ENCODE peak calls at places on chromosomes 7 and 10, in seven cellular contexts. N is WERI-Rb-1, F is kidney glomerular epithelial cell, O is M059J, L is SHP77, W is amniotic stem cell, Z is AG04450. C is an unnamed sample.

GRCh38 chr7:28170701-28171100 is 9.9 kb downstream of the JAZF1 start:
- DNase-seq in W (no peak), Z (no peak), O (no peak), L (no peak), N (no peak), F (no peak), C (no peak)

GRCh38 chr10:44788147-44788819 is 122.9 kb upstream of the TMEM72 start:
- DNase-seq in F (no peak), Z (no peak), W (no peak), N (no peak), L (no peak), O (peak; percentile 38), C (no peak)

GRCh38 chr7:155584763-155585531 is 38.6 kb upstream of the CNPY1 start:
- DNase-seq in L (no peak), W (peak; percentile 7), N (peak; percentile 60), F (no peak), O (no peak), Z (peak; percentile 23), C (no peak)

GRCh38 chr10:12720217-12720981 is 281.1 kb downstream of the CCDC3 start:
- DNase-seq in Z (peak; percentile 46), F (peak; percentile 92), O (peak; percentile 95), W (peak; percentile 62), L (no peak), N (peak; percentile 73), C (no peak)

GRCh38 chr10:114925675-114926204 is 12.3 kb upstream of the TRUB1 start:
- DNase-seq in Z (no peak), W (no peak), O (peak; percentile 91), N (no peak), L (no peak), F (peak; percentile 88), C (no peak)

GRCh38 chr7:103752995-103753394 is 236.5 kb downstream of the RELN start:
- DNase-seq in W (no peak), O (peak; percentile 69), Z (no peak), F (no peak), N (peak; percentile 47), L (no peak), C (no peak)

GRCh38 chr10:81882011-81882410 is 7.0 kb downstream of the NRG3 start:
- DNase-seq in L (no peak), Z (no peak), F (no peak), O (no peak), N (no peak), W (no peak), C (no peak)

GRCh38 chr10:65723525-65723924 is 1202.3 kb upstream of the LRRTM3 start:
- DNase-seq in W (no peak), Z (no peak), L (no peak), F (no peak), N (no peak), O (no peak), C (no peak)

GRCh38 chr10:122560279-122560804 is at the start of gene DMBT1:
- DNase-seq in F (no peak), N (no peak), L (no peak), Z (no peak), O (no peak), W (no peak), C (no peak)

C was measured in D341Med.